ENCODE peak calls at places on chromosomes 13 and 19, in four cellular contexts. Z is HL-60, Q is K562, F is GM12878. G is an unnamed sample.

GRCh38 chr13:111508164-111508870 is 187.9 kb downstream of the TEX29 start:
- DNase-seq in Z (no peak), Q (no peak), F (no peak), G (no peak)

GRCh38 chr19:18660051-18660910 is 23.2 kb upstream of the CRTC1 start:
- DNase-seq in Z (no peak), Q (peak), F (no peak), G (no peak)

GRCh38 chr19:18558595-18558994 is 925 bp downstream of the KXD1 start:
- DNase-seq in Z (peak), Q (no peak), F (no peak), G (no peak)

GRCh38 chr19:58557253-58558065 is 952 bp downstream of the UBE2M start:
- DNase-seq in Z (no peak), Q (no peak), F (no peak), G (no peak)

GRCh38 chr13:93172109-93172508 is 54.5 kb upstream of the GPC6 start:
- DNase-seq in Z (no peak), Q (no peak), F (no peak), G (no peak)

GRCh38 chr13:94195715-94196114 is 283.8 kb downstream of the DCT start:
- DNase-seq in Z (no peak), Q (no peak), F (no peak), G (no peak)

GRCh38 chr13:73365240-73365639 is 306.4 kb downstream of the KLF5 start:
- DNase-seq in Z (no peak), Q (no peak), F (no peak), G (no peak)

GRCh38 chr13:28728642-28729041 is 9.9 kb upstream of the SLC46A3 start:
- DNase-seq in Z (no peak), Q (no peak), F (no peak), G (no peak)

GRCh38 chr13:109348514-109349340 is 437.7 kb downstream of the IRS2 start:
- DNase-seq in Z (no peak), Q (no peak), F (no peak), G (no peak)

GRCh38 chr19:27962260-27962659 is 1250.7 kb downstream of the UQCRFS1 start:
- DNase-seq in Z (no peak), Q (no peak), F (no peak), G (no peak)

GRCh38 chr19:40219721-40220276 is 1.6 kb upstream of the TTC9B start:
- DNase-seq in Z (no peak), Q (peak), F (no peak), G (no peak)

GRCh38 chr13:35936579-35936978 is 194.6 kb downstream of the DCLK1 start:
- DNase-seq in Z (no peak), Q (no peak), F (no peak), G (no peak)

GRCh38 chr13:26022538-26023292 is 29.1 kb downstream of the SHISA2 start:
- DNase-seq in Z (no peak), Q (no peak), F (no peak), G (no peak)

GRCh38 chr19:3350014-3350663 is 16.2 kb upstream of the NFIC start:
- DNase-seq in Z (no peak), Q (no peak), F (no peak), G (no peak)

GRCh38 chr19:13011653-13012389 is 16.5 kb downstream of the NFIX start:
- DNase-seq in Z (no peak), Q (no peak), F (no peak), G (no peak)

GRCh38 chr13:100602472-100603142 is 14.0 kb upstream of the GGACT start:
- DNase-seq in Z (no peak), Q (no peak), F (no peak), G (no peak)

GRCh38 chr19:1065606-1066109 is 1.3 kb upstream of the ARHGAP45 start:
- DNase-seq in Z (no peak), Q (no peak), F (no peak), G (no peak)

GRCh38 chr19:14381689-14382474 is 638 bp downstream of the ADGRE5 start:
- DNase-seq in Z (peak), Q (peak), F (no peak), G (no peak)
- TF ChIP-seq SPI1 in Z (peak), Q (no peak), F (no peak), G (no peak)

GRCh38 chr19:34041922-34042521 is 130.3 kb upstream of the LSM14A start:
- DNase-seq in Z (peak), Q (peak), F (no peak), G (peak)
- TF ChIP-seq SPI1 in Z (no peak), Q (no peak), F (no peak), G (no peak)

DNA sequence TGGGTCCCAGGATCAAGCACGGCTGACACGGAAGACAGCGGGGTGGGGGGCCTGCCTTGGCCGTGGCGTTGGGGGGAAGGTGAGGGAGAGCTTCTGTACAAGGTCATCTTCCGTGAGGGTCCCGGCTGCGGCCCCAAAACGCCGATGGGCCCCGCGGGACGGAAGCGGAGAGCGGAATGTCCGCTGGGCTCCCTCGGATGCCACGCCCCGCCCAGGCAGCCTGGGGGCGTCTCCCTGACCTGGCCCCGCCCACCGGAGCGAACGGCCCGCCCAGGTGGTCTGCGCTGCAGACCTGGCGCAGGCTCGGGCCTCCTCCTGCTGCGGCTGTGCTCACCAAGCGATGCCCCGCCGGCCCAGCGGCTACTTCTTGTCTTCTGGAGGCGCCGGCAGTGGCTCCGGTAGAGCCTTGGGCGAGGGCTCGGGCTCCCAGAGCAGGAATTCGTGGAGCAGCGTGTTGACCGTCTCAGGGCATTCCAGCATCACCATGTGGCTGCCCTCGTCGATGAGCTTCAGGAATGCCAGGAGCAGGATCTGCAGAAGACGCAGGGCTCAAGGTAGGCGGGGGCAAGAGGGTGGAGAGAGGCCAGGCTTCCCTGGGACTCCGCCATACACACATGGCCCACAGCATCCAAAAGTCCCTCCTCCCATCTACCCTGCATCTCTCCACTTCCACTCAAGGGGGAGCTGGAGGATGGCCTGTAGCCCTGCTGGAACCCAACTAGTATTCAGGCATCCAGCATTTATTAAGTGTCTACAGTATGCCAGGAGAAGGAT is 10.7 kb downstream of the ABHD8 start:
- DNase-seq in Z (peak), Q (peak), F (peak), G (peak)
- TF ChIP-seq SPI1 in Z (no peak), Q (peak), F (no peak), G (no peak)

DNA sequence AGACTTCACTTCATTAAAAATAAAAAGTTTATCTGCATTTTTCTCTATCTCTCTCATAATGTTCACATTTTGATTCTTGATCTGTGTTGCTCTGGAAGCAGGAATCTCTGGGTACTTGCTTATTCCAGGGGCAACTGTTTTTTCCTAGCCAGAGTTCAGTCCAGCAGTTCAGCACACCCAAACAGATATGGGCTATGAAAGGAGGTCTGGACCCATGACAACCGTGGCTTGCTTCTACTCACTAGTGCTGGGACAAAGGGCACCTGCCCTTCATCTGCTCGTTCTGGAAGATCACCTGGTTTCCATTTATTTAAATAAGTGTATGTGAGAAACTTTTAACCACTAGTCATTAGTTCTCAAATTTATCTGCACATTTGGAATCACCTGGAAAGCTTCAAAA is 36.0 kb downstream of the POLR1D start:
- DNase-seq in Z (no peak), Q (no peak), F (no peak), G (no peak)
- TF ChIP-seq SPI1 in Z (no peak), Q (no peak), F (no peak), G (no peak)

GRCh38 chr19:46069841-46070341 is 29.1 kb upstream of the IGFL4 start:
- DNase-seq in Z (no peak), Q (no peak), F (no peak), G (no peak)
- TF ChIP-seq SPI1 in Z (no peak), Q (no peak), F (no peak), G (no peak)

GRCh38 chr13:51645154-51645650 is 60.9 kb downstream of the WDFY2 start:
- DNase-seq in Z (peak), Q (no peak), F (no peak), G (no peak)
- TF ChIP-seq SPI1 in Z (peak), Q (no peak), F (no peak), G (no peak)

DNA sequence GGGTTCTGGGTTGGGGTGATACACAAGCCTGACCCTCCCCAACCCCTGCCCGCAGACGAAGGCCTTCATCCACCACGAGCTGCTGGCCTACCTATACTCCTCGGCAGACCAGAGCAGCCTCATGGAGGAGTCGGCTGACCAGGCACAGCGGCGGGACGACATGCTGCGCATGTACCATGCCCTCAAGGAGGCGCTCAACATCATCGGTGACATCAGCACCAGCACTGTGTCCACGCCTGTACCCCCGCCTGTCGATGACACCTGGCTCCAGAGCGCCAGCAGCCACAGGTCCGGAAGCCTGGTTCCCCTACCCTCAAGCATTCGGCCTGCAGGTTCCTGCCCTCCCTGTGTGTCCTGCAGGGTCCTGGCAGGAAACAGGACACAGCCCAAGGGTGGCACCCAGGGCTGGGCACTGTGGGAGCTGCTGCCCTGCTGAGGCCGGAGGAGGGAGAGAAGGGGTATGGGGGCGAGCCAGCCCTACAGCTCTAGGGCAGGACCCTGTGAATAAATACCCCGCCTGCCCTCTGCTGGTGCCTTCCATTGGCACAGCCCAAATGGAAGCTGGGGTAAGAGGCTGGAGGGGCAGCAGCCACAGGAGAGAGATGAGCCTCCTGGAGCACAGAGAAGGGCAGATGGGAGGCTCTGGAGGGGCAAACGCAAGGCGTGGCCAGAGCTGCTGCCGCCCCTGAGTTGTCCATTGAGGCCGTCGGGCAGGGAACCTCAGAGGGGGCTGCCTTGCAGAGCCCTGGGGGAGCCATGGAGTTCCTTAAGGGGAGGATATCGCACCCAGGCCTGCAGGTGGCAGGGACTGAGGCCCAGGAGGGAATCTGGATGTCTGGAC is 6.8 kb downstream of the TMED1 start:
- DNase-seq in Z (no peak), Q (no peak), F (no peak), G (peak)
- TF ChIP-seq SPI1 in Z (no peak), Q (no peak), F (no peak), G (no peak)

GRCh38 chr13:113531041-113531873 is 40.7 kb upstream of the DCUN1D2 start:
- DNase-seq in Z (no peak), Q (no peak), F (no peak), G (no peak)

GRCh38 chr13:113528798-113529180 is 38.3 kb upstream of the DCUN1D2 start:
- DNase-seq in Z (no peak), Q (no peak), F (no peak), G (no peak)

GRCh38 chr13:113528101-113528797 is 37.7 kb upstream of the DCUN1D2 start:
- DNase-seq in Z (peak), Q (no peak), F (no peak), G (no peak)

GRCh38 chr13:113527272-113527958 is 36.9 kb upstream of the DCUN1D2 start:
- DNase-seq in Z (peak), Q (no peak), F (no peak), G (no peak)

DNA sequence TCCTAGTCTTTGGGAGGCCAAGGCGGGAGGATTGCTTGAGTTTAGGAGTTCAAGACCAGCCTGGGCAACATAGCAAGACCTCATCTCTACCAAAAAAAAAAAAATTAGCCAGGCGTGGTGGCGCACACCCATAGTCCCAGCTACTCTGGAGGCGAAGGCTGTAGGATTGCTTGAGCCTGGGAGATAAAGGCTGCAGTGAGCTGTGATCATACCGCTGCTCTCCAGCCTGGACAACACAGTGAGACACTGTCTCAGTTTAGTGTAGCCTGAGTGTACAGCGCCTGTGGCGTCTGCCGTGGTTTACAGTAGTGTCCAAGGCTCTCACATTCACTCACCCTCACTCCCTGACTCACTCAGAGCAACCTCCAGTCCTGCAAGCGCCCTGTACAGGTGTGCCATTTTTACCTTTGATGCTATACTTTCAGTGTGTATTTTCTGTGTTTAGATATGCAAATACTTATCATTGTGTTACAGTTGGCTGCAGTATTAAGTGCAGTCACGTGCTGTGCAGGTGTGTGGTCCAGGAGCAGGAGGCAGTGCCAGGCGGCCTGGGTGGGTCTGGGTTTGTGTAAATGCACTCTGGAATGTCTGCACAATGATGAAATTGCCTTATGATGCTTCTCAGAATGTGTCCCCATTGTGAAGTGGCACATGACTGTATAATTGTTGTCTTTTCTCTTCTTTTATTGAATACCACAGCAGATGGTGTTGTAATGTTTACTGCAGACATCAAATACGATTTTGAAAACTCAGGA is 36.1 kb upstream of the DCUN1D2 start:
- DNase-seq in Z (no peak), Q (no peak), F (no peak), G (no peak)
- TF ChIP-seq SPI1 in Z (no peak), Q (no peak), F (no peak), G (no peak)

DNA sequence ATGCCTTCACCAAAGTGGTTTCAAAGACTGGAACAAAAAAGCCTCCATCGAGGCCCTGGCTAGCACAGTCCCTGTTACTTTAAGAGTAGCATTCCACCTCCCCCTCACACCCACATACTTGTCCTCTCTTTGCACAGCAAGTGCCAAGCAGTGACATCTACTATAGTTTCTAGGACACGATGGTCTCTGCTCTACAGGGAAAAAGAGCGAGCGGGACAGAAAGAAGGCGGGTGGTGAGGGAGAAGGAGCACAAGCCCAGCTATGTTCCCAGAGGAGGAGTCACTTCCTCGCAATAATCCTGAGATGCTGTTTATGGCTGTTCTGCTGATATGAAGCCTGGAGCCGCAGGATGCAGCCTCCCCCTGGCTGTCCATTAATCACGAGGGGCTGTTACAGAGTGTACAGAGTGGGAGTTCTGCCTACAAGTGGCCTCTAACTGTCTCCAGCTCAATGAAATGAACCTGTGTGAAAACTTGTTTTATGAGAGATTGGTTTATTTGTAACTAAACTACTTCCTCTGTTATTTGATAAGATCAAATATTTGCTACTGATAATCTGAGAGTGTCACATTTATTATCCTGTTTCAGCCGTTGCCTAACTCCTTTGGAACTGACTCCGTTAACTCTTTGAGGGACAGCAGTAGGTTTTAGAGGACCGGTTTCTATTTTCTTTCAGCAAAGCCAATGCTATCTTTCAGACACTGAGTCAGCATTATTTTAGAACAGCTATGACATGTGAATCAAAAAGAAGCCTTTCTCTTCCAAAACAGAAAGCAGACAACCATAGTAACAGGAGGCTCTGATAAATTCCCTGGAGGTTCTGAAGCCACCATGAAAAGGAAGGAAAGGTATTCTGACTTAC is 208.0 kb downstream of the SPRY2 start:
- DNase-seq in Z (no peak), Q (no peak), F (no peak), G (no peak)
- TF ChIP-seq SPI1 in Z (no peak), Q (no peak), F (no peak), G (no peak)

G was measured in GM12891.